ENCODE peak calls at places on chromosome 17, in five cellular contexts. I is heart right ventricle, A is psoas muscle, O is IMR-90, L is prostate gland. P is an unnamed sample.

GRCh38 chr17:5545051-5545987 is 39.0 kb downstream of the NLRP1 start:
- DNase-seq in A (no peak), L (no peak), O (peak; percentile 21), I (no peak), P (no peak)

GRCh38 chr17:17345686-17346427 is 42.7 kb downstream of the NT5M start:
- DNase-seq in O (no peak), I (no peak), L (no peak), A (no peak), P (no peak)

GRCh38 chr17:27241346-27241946 is 52.5 kb upstream of the WSB1 start:
- DNase-seq in A (no peak), L (peak; percentile 76), I (no peak), O (peak; percentile 10), P (no peak)

GRCh38 chr17:54749157-54749556 is 151.5 kb upstream of the TOM1L1 start:
- DNase-seq in L (no peak), A (no peak), I (no peak), O (no peak), P (no peak)

GRCh38 chr17:10349403-10349802 is 23.4 kb downstream of the MYH13 start:
- DNase-seq in O (no peak), I (no peak), A (no peak), L (no peak), P (no peak)

GRCh38 chr17:61235001-61235820 is 164.4 kb upstream of the TBX2 start:
- DNase-seq in L (no peak), A (no peak), O (no peak), I (no peak), P (no peak)

GRCh38 chr17:20127660-20128413 is 118.7 kb downstream of the SPECC1 start:
- DNase-seq in A (no peak), L (no peak), O (peak; percentile 94), I (no peak), P (no peak)

GRCh38 chr17:46756861-46757260 is 61.6 kb downstream of the WNT3 start:
- DNase-seq in O (no peak), A (no peak), I (no peak), L (no peak), P (no peak)

GRCh38 chr17:40331743-40332641 is 23.0 kb downstream of the RARA start:
- DNase-seq in L (peak; percentile 84), I (peak; percentile 95), A (peak; percentile 93), O (no peak), P (peak; percentile 98)

GRCh38 chr17:7988750-7989178 is 13.7 kb upstream of the GUCY2D start:
- DNase-seq in L (peak; percentile 83), I (no peak), O (peak; percentile 86), A (no peak), P (no peak)

GRCh38 chr17:18191967-18192366 is 8.3 kb downstream of the ALKBH5 start:
- DNase-seq in A (no peak), O (no peak), L (no peak), I (no peak), P (no peak)

GRCh38 chr17:5424909-5425308 is 4.9 kb downstream of the RPAIN start:
- DNase-seq in I (no peak), O (peak; percentile 69), L (no peak), A (no peak), P (no peak)

GRCh38 chr17:16100737-16101400 is 101.2 kb downstream of the TTC19 start:
- DNase-seq in L (no peak), O (no peak), A (no peak), I (no peak), P (no peak)

GRCh38 chr17:81889602-81890001 is 1.8 kb downstream of the ALYREF start:
- DNase-seq in A (no peak), I (no peak), L (no peak), O (no peak), P (no peak)

GRCh38 chr17:78822552-78822951 is 18.1 kb downstream of the USP36 start:
- DNase-seq in O (peak; percentile 100), I (no peak), A (no peak), L (no peak), P (no peak)

GRCh38 chr17:44536090-44536960 is 21.0 kb upstream of the FZD2 start:
- DNase-seq in O (no peak), I (peak; percentile 21), L (no peak), A (no peak), P (no peak)

GRCh38 chr17:78135858-78136500 is 5.4 kb downstream of the TMC8 start:
- DNase-seq in I (no peak), L (no peak), A (no peak), O (no peak), P (no peak)

GRCh38 chr17:75645501-75645888 is 12.3 kb downstream of the SMIM5 start:
- DNase-seq in O (no peak), A (no peak), L (peak; percentile 58), I (no peak), P (no peak)

GRCh38 chr17:41480581-41480980 is 370 bp downstream of the KRT35 start:
- DNase-seq in L (no peak), O (no peak), A (no peak), I (no peak), P (no peak)

GRCh38 chr17:39393732-39394131 is 7.7 kb downstream of the FBXL20 start:
- DNase-seq in O (no peak), A (no peak), L (no peak), I (no peak), P (no peak)

GRCh38 chr17:43714338-43715149 is 44.0 kb downstream of the SOST start:
- DNase-seq in I (no peak), A (no peak), O (peak; percentile 53), L (no peak), P (no peak)

GRCh38 chr17:7557825-7558543 is 566 bp upstream of the TNFSF13 start:
- DNase-seq in L (peak; percentile 94), A (peak; percentile 82), O (peak; percentile 49), I (peak; percentile 87), P (peak; percentile 88)

GRCh38 chr17:8800656-8801055 is 1.5 kb upstream of the MFSD6L start:
- DNase-seq in A (no peak), O (no peak), L (no peak), I (no peak), P (no peak)

GRCh38 chr17:57861737-57862409 is 12.0 kb upstream of the MRPS23 start:
- DNase-seq in O (no peak), L (peak; percentile 40), I (peak; percentile 74), A (peak; percentile 81), P (peak; percentile 79)

GRCh38 chr17:7392696-7393612 is 1.4 kb downstream of the PLSCR3 start:
- DNase-seq in O (no peak), L (no peak), I (no peak), A (no peak), P (no peak)

GRCh38 chr17:13230908-13231307 is 213.1 kb upstream of the ELAC2 start:
- DNase-seq in O (no peak), L (no peak), I (no peak), A (no peak), P (no peak)

DNA sequence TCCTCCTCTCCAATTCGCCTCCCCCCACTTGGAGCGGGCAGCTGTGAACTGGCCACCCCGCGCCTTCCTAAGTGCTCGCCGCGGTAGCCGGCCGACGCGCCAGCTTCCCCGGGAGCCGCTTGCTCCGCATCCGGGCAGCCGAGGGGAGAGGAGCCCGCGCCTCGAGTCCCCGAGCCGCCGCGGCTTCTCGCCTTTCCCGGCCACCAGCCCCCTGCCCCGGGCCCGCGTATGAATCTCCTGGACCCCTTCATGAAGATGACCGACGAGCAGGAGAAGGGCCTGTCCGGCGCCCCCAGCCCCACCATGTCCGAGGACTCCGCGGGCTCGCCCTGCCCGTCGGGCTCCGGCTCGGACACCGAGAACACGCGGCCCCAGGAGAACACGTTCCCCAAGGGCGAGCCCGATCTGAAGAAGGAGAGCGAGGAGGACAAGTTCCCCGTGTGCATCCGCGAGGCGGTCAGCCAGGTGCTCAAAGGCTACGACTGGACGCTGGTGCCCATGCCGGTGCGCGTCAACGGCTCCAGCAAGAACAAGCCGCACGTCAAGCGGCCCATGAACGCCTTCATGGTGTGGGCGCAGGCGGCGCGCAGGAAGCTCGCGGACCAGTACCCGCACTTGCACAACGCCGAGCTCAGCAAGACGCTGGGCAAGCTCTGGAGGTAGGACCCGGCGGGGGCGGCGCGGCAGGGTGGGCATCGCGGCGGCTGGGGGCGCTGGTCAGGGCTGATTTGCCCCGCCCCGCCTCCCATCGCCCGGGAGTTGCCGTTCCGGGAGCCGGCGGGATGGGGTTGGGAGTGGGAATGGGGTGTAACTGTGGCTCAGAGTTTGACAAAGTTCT is 563 bp downstream of the SOX9 start:
- DNase-seq in I (peak; percentile 46), A (peak; percentile 48), O (peak; percentile 69), L (no peak), P (peak; percentile 71)
- H3K9me3 ChIP-seq in I (no peaks in the 10 kb centered on the region), A (no peaks in the 10 kb centered on the region), O (no peaks in the 10 kb centered on the region), L (no peaks in the 10 kb centered on the region), P (no peaks in the 10 kb centered on the region)

DNA sequence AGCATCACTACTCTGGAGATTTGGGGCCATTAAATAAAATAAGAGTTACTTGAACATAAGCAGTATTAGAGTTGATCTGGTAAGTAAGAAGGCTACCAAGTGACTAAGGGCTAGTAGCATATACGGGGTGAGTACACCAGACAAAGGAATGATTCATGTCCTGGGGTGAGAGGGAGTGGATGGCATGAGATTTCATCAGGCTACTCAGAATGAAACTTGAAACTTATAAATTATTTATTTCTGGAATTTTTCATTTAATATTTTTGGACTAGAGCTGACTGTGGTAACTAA is 2.3 kb downstream of the SLFN5 start:
- DNase-seq in I (no peak), L (no peak), O (peak; percentile 97), A (no peak), P (no peak)
- H3K4me1 ChIP-seq in I (peaks cover 36% of the 10 kb centered on the region), L (peaks cover 9% of the 10 kb centered on the region), O (peaks cover under 1% of the 10 kb centered on the region), A (peaks cover 25% of the 10 kb centered on the region), P (peaks cover 32% of the 10 kb centered on the region)

GRCh38 chr17:30520436-30520835 is 43.2 kb downstream of the GOSR1 start:
- DNase-seq in A (no peak), O (peak; percentile 63), I (no peak), L (no peak), P (no peak)

GRCh38 chr17:30520882-30521281 is 43.7 kb downstream of the GOSR1 start:
- DNase-seq in A (no peak), L (no peak), O (no peak), I (no peak), P (no peak)

GRCh38 chr17:30519166-30519565 is 42.0 kb downstream of the GOSR1 start:
- DNase-seq in O (no peak), L (no peak), I (no peak), A (no peak), P (no peak)

GRCh38 chr17:30517786-30518185 is 40.6 kb downstream of the GOSR1 start:
- DNase-seq in I (no peak), O (no peak), L (no peak), A (no peak), P (no peak)

DNA sequence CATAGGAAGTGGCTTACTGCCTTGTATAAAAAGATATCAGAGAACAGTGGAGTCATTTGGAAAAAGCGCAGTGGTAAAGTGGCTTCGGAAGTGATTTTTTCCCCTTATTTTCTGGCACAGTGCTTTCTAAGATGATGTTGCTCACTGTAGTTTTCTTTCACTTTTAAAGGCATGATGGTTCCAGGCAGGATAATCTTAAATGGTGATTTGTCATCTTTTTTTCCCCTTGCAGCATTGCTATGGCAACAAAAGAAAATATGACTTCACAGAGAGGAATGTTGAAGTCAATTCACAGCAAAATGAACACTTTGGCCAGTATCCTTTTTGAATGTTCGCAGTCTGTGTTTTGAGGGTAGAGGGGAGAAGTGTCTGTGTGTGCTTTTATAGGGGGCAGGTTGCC is 42.5 kb downstream of the GOSR1 start:
- DNase-seq in L (no peak), O (peak; percentile 91), I (no peak), A (no peak), P (no peak)
- H3K4me3 ChIP-seq in L (no peak overlapping the region), O (no peak overlapping the region), I (no peak overlapping the region), A (no peak overlapping the region), P (no peak overlapping the region)

GRCh38 chr17:28261219-28261618 is 57.8 kb upstream of the TMEM97 start:
- DNase-seq in A (no peak), L (no peak), I (no peak), O (no peak), P (no peak)
- H3K9me3 ChIP-seq in A (no peaks in the 10 kb centered on the region), L (no peaks in the 10 kb centered on the region), I (peaks cover 12% of the 10 kb centered on the region), O (peaks cover 16% of the 10 kb centered on the region), P (peaks cover 3% of the 10 kb centered on the region)

P was measured in tibial artery.